ENCODE peak calls at places on chromosome 14, in six cellular contexts. O is ACHN, H is hypothalamus, K is H54, U is type B pancreatic cell, C is Right ventricle myocardium superior. P is an unnamed sample.

GRCh38 chr14:99359906-99360305 is 87.9 kb upstream of the BCL11B start:
- DNase-seq in H (no peak), U (no peak), K (no peak), O (no peak), C (no peak), P (no peak)

GRCh38 chr14:94115068-94115591 is 4.6 kb downstream of the IFI27 start:
- DNase-seq in U (peak), K (no peak), H (no peak), C (no peak), O (no peak), P (no peak)

GRCh38 chr14:101407328-101407727 is 154.0 kb upstream of the DIO3 start:
- DNase-seq in K (no peak), C (no peak), O (no peak), H (no peak), U (no peak), P (no peak)

GRCh38 chr14:38404616-38405015 is 148.7 kb upstream of the CLEC14A start:
- DNase-seq in H (no peak), C (no peak), O (no peak), K (no peak), U (no peak), P (no peak)

GRCh38 chr14:94935901-94936300 is 166.0 kb upstream of the GSC start:
- DNase-seq in U (no peak), H (no peak), O (no peak), K (no peak), C (no peak), P (no peak)

GRCh38 chr14:91719839-91720238 is 12.0 kb downstream of the CATSPERB start:
- DNase-seq in K (no peak), C (no peak), H (no peak), U (no peak), O (no peak), P (no peak)

GRCh38 chr14:66884149-66884548 is 305.1 kb upstream of the GARIN2 start:
- DNase-seq in C (no peak), K (no peak), U (no peak), H (no peak), O (no peak), P (no peak)

GRCh38 chr14:105931808-105932483 is 405.6 kb downstream of the TMEM121 start:
- DNase-seq in H (no peak), K (no peak), U (no peak), O (peak), C (no peak), P (no peak)

GRCh38 chr14:102373110-102373509 is 10.4 kb downstream of the TECPR2 start:
- DNase-seq in O (no peak), K (no peak), H (no peak), C (no peak), U (no peak), P (no peak)

P was measured in T-helper 9 cell.